ENCODE peak calls at places on chromosomes 11 and 22, in ten cellular contexts. I is MM.1S, Q is brain microvascular endothelial cell, T is uterus, D is heart right ventricle, L is stomach, W is AG09309, U is choroid plexus epithelial cell, M is neural progenitor cell, Y is lower leg skin. C is an unnamed sample.

GRCh38 chr22:45531944-45532631 is 29.4 kb downstream of the FBLN1 start:
- DNase-seq in T (no peak), U (no peak), L (no peak), I (no peak), W (no peak), M (no peak), Y (no peak), D (no peak), Q (no peak), C (peak)

GRCh38 chr11:46918087-46918751 is at the start of gene LRP4:
- DNase-seq in T (peak), U (no peak), Q (no peak), W (no peak), I (peak), L (peak), M (peak), Y (no peak), D (peak), C (peak)

GRCh38 chr11:122367809-122368231 is 251.8 kb upstream of the BLID start:
- DNase-seq in W (no peak), Y (no peak), D (peak), M (peak), L (no peak), Q (peak), I (no peak), T (peak), U (peak), C (peak)

GRCh38 chr11:126133902-126134301 is 71.2 kb upstream of the CDON start:
- DNase-seq in W (no peak), T (no peak), U (no peak), Q (no peak), Y (no peak), M (peak), L (no peak), D (no peak), I (no peak), C (no peak)

GRCh38 chr22:21615731-21616130 is 14.1 kb downstream of the YDJC start:
- DNase-seq in I (no peak), W (no peak), T (no peak), U (no peak), D (no peak), L (no peak), Q (no peak), M (no peak), Y (no peak), C (no peak)

GRCh38 chr11:31492320-31492913 is 17.0 kb downstream of the IMMP1L start:
- DNase-seq in Q (peak), L (no peak), W (peak), M (no peak), D (no peak), I (no peak), U (peak), Y (no peak), T (no peak), C (no peak)

GRCh38 chr11:108218455-108218854 is 4.0 kb downstream of the NPAT start:
- DNase-seq in I (no peak), U (no peak), M (no peak), Q (peak), Y (no peak), D (no peak), L (no peak), T (no peak), W (no peak), C (peak)

GRCh38 chr11:59755701-59756495 is 722 bp downstream of the STX3 start:
- DNase-seq in M (peak), L (peak), D (peak), I (peak), Y (peak), Q (peak), U (peak), W (peak), T (peak), C (peak)

GRCh38 chr11:35427158-35427557 is 7.8 kb upstream of the SLC1A2 start:
- DNase-seq in Y (no peak), D (no peak), T (no peak), Q (peak), L (no peak), W (peak), I (no peak), U (peak), M (no peak), C (no peak)

GRCh38 chr11:92387882-92388281 is 163.3 kb downstream of the FAT3 start:
- DNase-seq in T (no peak), I (no peak), Q (no peak), D (no peak), M (no peak), Y (no peak), L (no peak), W (no peak), U (no peak), C (no peak)

GRCh38 chr11:5225480-5225871 is 1.4 kb downstream of the HBB start:
- DNase-seq in W (no peak), I (no peak), Q (no peak), L (no peak), T (no peak), D (no peak), Y (no peak), U (no peak), M (no peak), C (no peak)

GRCh38 chr11:86719781-86720463 is 47.5 kb upstream of the ME3 start:
- DNase-seq in T (no peak), W (no peak), D (no peak), M (no peak), Q (peak), I (no peak), L (no peak), U (peak), Y (no peak), C (peak)

GRCh38 chr11:14956111-14956510 is 16.0 kb downstream of the CALCA start:
- DNase-seq in D (no peak), Q (no peak), U (no peak), I (no peak), M (no peak), Y (no peak), W (no peak), L (no peak), T (no peak), C (no peak)

GRCh38 chr11:1067812-1068496 is 6.7 kb upstream of the MUC2 start:
- DNase-seq in Y (no peak), U (no peak), Q (no peak), T (no peak), D (no peak), W (no peak), I (no peak), L (no peak), M (no peak), C (no peak)

GRCh38 chr11:12158926-12159325 is 48.5 kb downstream of the MICAL2 start:
- DNase-seq in M (no peak), U (no peak), W (no peak), T (no peak), I (no peak), L (no peak), Q (no peak), D (no peak), Y (no peak), C (no peak)

GRCh38 chr11:75797796-75798195 is 17.2 kb upstream of the UVRAG start:
- DNase-seq in I (no peak), Y (no peak), M (no peak), T (no peak), W (no peak), Q (no peak), D (no peak), L (no peak), U (no peak), C (peak)

GRCh38 chr11:66970808-66971442 is 4.2 kb upstream of the C11orf86 start:
- DNase-seq in I (no peak), D (no peak), L (no peak), T (peak), W (peak), Q (peak), U (peak), M (no peak), Y (no peak), C (peak)

GRCh38 chr11:95577716-95578460 is 211.7 kb downstream of the FAM76B start:
- DNase-seq in W (no peak), I (no peak), M (no peak), U (peak), Y (no peak), Q (peak), D (no peak), L (no peak), T (no peak), C (peak)

GRCh38 chr22:26674211-26675190 is 17.1 kb downstream of the MIAT start:
- DNase-seq in Q (no peak), T (no peak), D (no peak), U (no peak), Y (no peak), W (no peak), I (no peak), M (no peak), L (no peak), C (peak)

GRCh38 chr22:26672060-26672471 is 14.7 kb downstream of the MIAT start:
- DNase-seq in I (no peak), Q (no peak), W (no peak), U (no peak), L (no peak), Y (peak), M (no peak), T (no peak), D (no peak), C (no peak)

GRCh38 chr22:26671317-26672059 is 14.1 kb downstream of the MIAT start:
- DNase-seq in T (peak), I (no peak), W (no peak), Q (no peak), Y (peak), U (no peak), D (no peak), M (no peak), L (peak), C (peak)

GRCh38 chr22:26673485-26673884 is 16.1 kb downstream of the MIAT start:
- DNase-seq in D (no peak), Q (peak), W (no peak), Y (no peak), U (peak), T (no peak), I (no peak), M (no peak), L (no peak), C (peak)

GRCh38 chr22:26672590-26673468 is 15.4 kb downstream of the MIAT start:
- DNase-seq in W (peak), L (peak), U (peak), D (peak), Y (peak), Q (peak), I (peak), M (peak), T (peak), C (peak)
- TF ChIP-seq CTCF in W (peak), L (peak), U (peak), D (peak), Y (no peak), Q (peak), I (peak), M (peak), T (peak), C (peak)

GRCh38 chr11:77171254-77171653 is 43.2 kb downstream of the MYO7A start:
- DNase-seq in W (no peak), U (no peak), M (no peak), I (no peak), T (no peak), D (no peak), Y (no peak), L (no peak), Q (no peak), C (no peak)
- H3K4me3 ChIP-seq in W (no peak), U (no peak), M (no peak), I (no peak), T (no peak), D (no peak), Y (no peak), L (no peak), Q (no peak), C (no peak)

GRCh38 chr11:77172666-77172982 is 44.6 kb downstream of the MYO7A start:
- DNase-seq in I (no peak), D (no peak), U (peak), W (no peak), L (no peak), M (peak), T (no peak), Y (no peak), Q (peak), C (no peak)
- TF ChIP-seq CTCF in I (no peak), D (no peak), U (no peak), W (no peak), L (no peak), M (no peak), T (no peak), Y (no peak), Q (no peak), C (no peak)

GRCh38 chr11:44566952-44567875 is 1.8 kb downstream of the CD82 start:
- DNase-seq in D (no peak), T (no peak), M (no peak), I (no peak), Y (no peak), W (no peak), U (no peak), L (no peak), Q (no peak), C (no peak)
- H3K4me3 ChIP-seq in D (no peak), T (no peak), M (no peak), I (peak), Y (no peak), W (no peak), U (no peak), L (peak), Q (peak), C (peak)